ENCODE peak calls at places on chromosomes 3 and 15, in five cellular contexts. U is HCT116, D is K562, O is HepG2, T is SK-N-SH. J is an unnamed sample.

GRCh38 chr3:113287818-113288648 is 76.7 kb downstream of the BOC start:
- DNase-seq in U (peak), D (peak), O (peak), T (peak), J (no peak)

GRCh38 chr3:60154011-60154410 is 1097.2 kb downstream of the FHIT start:
- DNase-seq in U (no peak), D (no peak), O (no peak), T (no peak), J (no peak)

GRCh38 chr3:189369636-189370035 is 197.9 kb downstream of the TPRG1 start:
- DNase-seq in U (no peak), D (no peak), O (no peak), T (no peak), J (no peak)

GRCh38 chr3:143712522-143712921 is 135.7 kb downstream of the SLC9A9 start:
- DNase-seq in U (no peak), D (no peak), O (no peak), T (no peak), J (no peak)

GRCh38 chr3:53161345-53161819 is 373 bp downstream of the PRKCD start:
- DNase-seq in U (no peak), D (no peak), O (no peak), T (no peak), J (no peak)

GRCh38 chr3:152556731-152557254 is 278.1 kb upstream of the P2RY1 start:
- DNase-seq in U (no peak), D (no peak), O (peak), T (no peak), J (no peak)

GRCh38 chr15:65611888-65612615 is 1.1 kb upstream of the INTS14 start:
- DNase-seq in U (no peak), D (no peak), O (peak), T (no peak), J (no peak)

GRCh38 chr3:17070560-17070959 is 185.8 kb downstream of the PLCL2 start:
- DNase-seq in U (no peak), D (no peak), O (no peak), T (no peak), J (no peak)

GRCh38 chr3:29291262-29291981 is 10.6 kb downstream of the RBMS3 start:
- DNase-seq in U (no peak), D (no peak), O (peak), T (no peak), J (no peak)

GRCh38 chr3:43106293-43106628 is 382 bp upstream of the POMGNT2 start:
- DNase-seq in U (peak), D (no peak), O (no peak), T (no peak), J (no peak)

GRCh38 chr15:74176262-74177208 is 3.0 kb downstream of the ISLR start:
- DNase-seq in U (no peak), D (no peak), O (no peak), T (peak), J (no peak)

GRCh38 chr3:31086698-31087097 is 192.2 kb upstream of the GADL1 start:
- DNase-seq in U (no peak), D (no peak), O (no peak), T (no peak), J (no peak)
- TF ChIP-seq POLR2AphosphoS5 in U (no peak), D (no peak), O (no peak), T (no peak), J (no peak)

GRCh38 chr3:149604125-149604851 is 53.5 kb downstream of the WWTR1 start:
- DNase-seq in U (no peak), D (no peak), O (no peak), T (no peak), J (no peak)
- H3K9ac ChIP-seq in U (peak), D (no peak), O (no peak), T (peak), J (peak)

GRCh38 chr3:94225176-94225742 is 162.4 kb downstream of the NSUN3 start:
- DNase-seq in U (no peak), D (no peak), O (no peak), T (no peak), J (no peak)

GRCh38 chr3:94221829-94222228 is 159.0 kb downstream of the NSUN3 start:
- DNase-seq in U (no peak), D (no peak), O (no peak), T (no peak), J (no peak)

GRCh38 chr3:94226058-94226457 is 163.2 kb downstream of the NSUN3 start:
- DNase-seq in U (no peak), D (no peak), O (no peak), T (no peak), J (no peak)
- H3K4me3 ChIP-seq in U (no peak), D (no peak), O (no peak), T (no peak), J (no peak)

DNA sequence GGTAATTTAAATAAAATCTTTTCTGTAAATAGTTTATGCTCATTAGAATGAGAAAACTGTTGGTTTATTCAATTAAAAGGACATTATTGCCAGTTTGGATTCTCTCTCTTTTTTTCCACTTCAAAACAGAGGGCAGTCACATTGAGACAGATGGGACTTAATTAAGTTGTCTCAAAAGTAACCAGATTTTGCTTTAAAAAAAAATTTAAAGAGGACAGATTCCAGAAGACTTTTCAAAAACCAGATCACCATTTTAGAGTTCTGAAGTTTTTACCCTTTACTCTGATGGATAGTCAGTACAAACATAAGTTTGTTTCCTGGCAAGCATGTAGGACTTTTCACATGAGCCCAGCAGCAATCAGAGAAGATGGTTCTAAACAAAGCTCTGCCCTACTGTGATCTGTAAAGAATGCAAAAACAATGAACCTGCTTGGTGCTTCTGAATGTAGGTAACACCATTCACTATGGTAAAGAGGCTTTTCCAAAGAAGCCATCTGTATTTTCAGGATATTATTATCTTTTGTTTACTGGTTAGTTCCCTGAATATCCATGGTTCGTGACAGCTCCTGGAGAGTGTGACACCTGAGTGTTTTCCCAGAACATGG is 136.2 kb downstream of the LRTM1 start:
- DNase-seq in U (no peak), D (no peak), O (no peak), T (no peak), J (no peak)
- TF ChIP-seq POLR2AphosphoS5 in U (no peak), D (no peak), O (no peak), T (no peak), J (no peak)

GRCh38 chr15:40348471-40348864 is 2.4 kb upstream of the PHGR1 start:
- DNase-seq in U (no peak), D (no peak), O (no peak), T (no peak), J (no peak)
- H3K9ac ChIP-seq in U (no peak), D (no peak), O (no peak), T (no peak), J (no peak)

GRCh38 chr3:12959395-12959794 is 113.8 kb downstream of the IQSEC1 start:
- DNase-seq in U (no peak), D (no peak), O (no peak), T (no peak), J (no peak)

GRCh38 chr3:12961726-12962036 is 111.5 kb downstream of the IQSEC1 start:
- DNase-seq in U (no peak), D (no peak), O (no peak), T (no peak), J (no peak)

GRCh38 chr3:12961007-12961725 is 112.1 kb downstream of the IQSEC1 start:
- DNase-seq in U (no peak), D (no peak), O (no peak), T (no peak), J (no peak)

GRCh38 chr3:12959838-12960378 is 113.3 kb downstream of the IQSEC1 start:
- DNase-seq in U (no peak), D (peak), O (no peak), T (no peak), J (no peak)

DNA sequence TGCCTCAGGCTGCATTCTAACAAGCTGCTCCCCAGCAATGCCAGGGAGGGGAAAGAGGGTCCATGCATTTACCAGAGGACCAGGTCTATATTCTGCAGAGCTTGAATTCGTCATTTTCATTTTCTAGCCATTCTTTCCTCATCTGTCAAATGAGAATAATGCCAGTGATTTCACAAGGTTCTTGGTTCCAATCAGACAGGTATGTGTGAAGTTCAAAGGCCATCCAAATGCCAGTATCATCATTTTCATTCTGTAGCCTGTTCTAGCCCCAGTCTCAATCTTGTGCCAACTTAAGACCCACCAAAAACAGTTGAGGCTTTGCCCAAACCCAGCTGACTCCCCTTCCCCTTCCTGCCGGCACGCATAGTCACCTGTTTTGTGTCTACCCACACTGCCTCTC is 112.7 kb downstream of the IQSEC1 start:
- DNase-seq in U (no peak), D (no peak), O (no peak), T (no peak), J (no peak)
- H3K4me3 ChIP-seq in U (no peak), D (no peak), O (no peak), T (no peak), J (no peak)

GRCh38 chr15:37019479-37020433 is 80.6 kb downstream of the MEIS2 start:
- DNase-seq in U (no peak), D (no peak), O (peak), T (peak), J (no peak)
- TF ChIP-seq POLR2AphosphoS5 in U (no peak), D (no peak), O (peak), T (no peak), J (no peak)

DNA sequence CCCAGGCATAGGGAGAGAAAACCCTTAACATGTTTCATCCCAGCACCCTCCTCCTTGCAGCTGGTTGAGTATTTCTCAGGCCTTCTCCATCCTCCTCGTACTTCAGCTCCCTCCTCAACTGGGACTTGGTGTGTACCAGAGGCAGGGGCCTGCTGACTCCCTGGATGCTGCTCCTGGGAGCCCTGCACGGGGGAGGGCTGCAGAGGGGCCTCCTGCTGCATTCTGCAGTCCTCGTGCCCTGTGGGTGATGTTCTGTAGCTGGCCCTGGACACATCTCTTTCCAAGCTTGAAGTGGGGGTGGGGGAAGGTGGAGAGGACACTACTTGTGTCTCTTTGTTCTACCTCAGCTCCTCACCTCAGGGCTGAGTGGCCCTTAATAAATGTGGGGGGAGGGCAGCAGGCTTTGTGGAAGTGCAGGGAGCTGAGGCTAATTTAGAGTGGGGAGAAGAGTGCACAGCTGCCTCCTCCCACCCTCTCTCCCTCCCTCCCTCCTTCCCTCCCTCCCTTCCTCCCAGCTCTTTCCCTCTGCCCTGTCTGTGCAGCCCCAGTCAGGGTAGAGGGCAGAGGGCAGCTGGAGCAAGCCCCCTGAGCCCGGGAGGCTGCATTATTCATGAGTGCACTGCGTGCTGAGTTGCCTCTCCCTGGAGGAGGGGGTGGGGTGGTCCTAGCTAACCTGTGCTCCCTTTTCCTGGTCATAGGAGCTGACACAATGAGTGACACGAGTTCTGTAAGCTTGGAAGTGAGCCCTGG is 3.7 kb upstream of the GRM2 start:
- DNase-seq in U (no peak), D (no peak), O (no peak), T (no peak), J (no peak)
- H3K9ac ChIP-seq in U (no peak), D (no peak), O (no peak), T (no peak), J (no peak)